ENCODE peak calls at places on chromosomes 11 and 22, in ten cellular contexts. One of them, this sample, is unnamed.
A peak's percentile ranks its signal among the peaks of the same experiment; 100 is the strongest.

GRCh38 chr22:34972498-34972897 is 93.5 kb upstream of the ISX start:
- DNase-seq in prostate gland: no peak
- DNase-seq in foreskin keratinocyte: no peak
- DNase-seq in fibroblast of mammary gland: no peak
- DNase-seq in type B pancreatic cell: no peak
- DNase-seq in body of pancreas: no peak
- DNase-seq in A549: no peak
- DNase-seq in kidney: no peak
- DNase-seq in transverse colon: no peak
- DNase-seq in esophagus squamous epithelium: no peak
- DNase-seq in this sample: no peak

GRCh38 chr11:110430267-110431211 is 791 bp downstream of the FDX1 start:
- DNase-seq in kidney: no peak
- DNase-seq in esophagus squamous epithelium: no peak
- DNase-seq in prostate gland: peak; percentile 34
- DNase-seq in body of pancreas: peak; percentile 52
- DNase-seq in transverse colon: peak; percentile 61
- DNase-seq in foreskin keratinocyte: no peak
- DNase-seq in type B pancreatic cell: no peak
- DNase-seq in fibroblast of mammary gland: peak; percentile 48
- DNase-seq in A549: no peak
- DNase-seq in this sample: peak; percentile 7

GRCh38 chr22:46373166-46373565 is 37.7 kb downstream of the TRMU start:
- DNase-seq in fibroblast of mammary gland: no peak
- DNase-seq in esophagus squamous epithelium: no peak
- DNase-seq in kidney: no peak
- DNase-seq in body of pancreas: peak; percentile 73
- DNase-seq in A549: no peak
- DNase-seq in type B pancreatic cell: no peak
- DNase-seq in foreskin keratinocyte: no peak
- DNase-seq in transverse colon: peak; percentile 50
- DNase-seq in prostate gland: peak; percentile 81
- DNase-seq in this sample: no peak

GRCh38 chr11:74377689-74378088 is 20.5 kb downstream of the PGM2L1 start:
- DNase-seq in transverse colon: no peak
- DNase-seq in esophagus squamous epithelium: no peak
- DNase-seq in type B pancreatic cell: no peak
- DNase-seq in prostate gland: no peak
- DNase-seq in fibroblast of mammary gland: no peak
- DNase-seq in foreskin keratinocyte: no peak
- DNase-seq in A549: no peak
- DNase-seq in body of pancreas: no peak
- DNase-seq in kidney: no peak
- DNase-seq in this sample: no peak

GRCh38 chr11:125226701-125227100 is 62.1 kb downstream of the PKNOX2 start:
- DNase-seq in A549: no peak
- DNase-seq in kidney: no peak
- DNase-seq in prostate gland: no peak
- DNase-seq in fibroblast of mammary gland: no peak
- DNase-seq in body of pancreas: no peak
- DNase-seq in type B pancreatic cell: no peak
- DNase-seq in esophagus squamous epithelium: no peak
- DNase-seq in transverse colon: no peak
- DNase-seq in foreskin keratinocyte: no peak
- DNase-seq in this sample: no peak

GRCh38 chr11:100639140-100639539 is 47.9 kb upstream of the ARHGAP42 start:
- DNase-seq in type B pancreatic cell: no peak
- DNase-seq in fibroblast of mammary gland: peak; percentile 29
- DNase-seq in transverse colon: no peak
- DNase-seq in A549: no peak
- DNase-seq in prostate gland: peak; percentile 49
- DNase-seq in body of pancreas: no peak
- DNase-seq in foreskin keratinocyte: peak; percentile 19
- DNase-seq in kidney: no peak
- DNase-seq in esophagus squamous epithelium: no peak
- DNase-seq in this sample: peak; percentile 33

GRCh38 chr22:32619614-32620426 is 145.2 kb downstream of the FBXO7 start:
- DNase-seq in type B pancreatic cell: no peak
- DNase-seq in esophagus squamous epithelium: no peak
- DNase-seq in foreskin keratinocyte: no peak
- DNase-seq in fibroblast of mammary gland: peak; percentile 98
- DNase-seq in body of pancreas: peak; percentile 60
- DNase-seq in A549: no peak
- DNase-seq in prostate gland: no peak
- DNase-seq in transverse colon: no peak
- DNase-seq in kidney: no peak
- DNase-seq in this sample: no peak

GRCh38 chr11:12808519-12808918 is 134.3 kb downstream of the TEAD1 start:
- DNase-seq in kidney: no peak
- DNase-seq in prostate gland: no peak
- DNase-seq in A549: no peak
- DNase-seq in transverse colon: no peak
- DNase-seq in esophagus squamous epithelium: no peak
- DNase-seq in type B pancreatic cell: no peak
- DNase-seq in fibroblast of mammary gland: peak; percentile 60
- DNase-seq in foreskin keratinocyte: peak; percentile 49
- DNase-seq in body of pancreas: no peak
- DNase-seq in this sample: no peak

GRCh38 chr11:1857064-1857463 is 4.2 kb downstream of the LSP1 start:
- DNase-seq in prostate gland: no peak
- DNase-seq in fibroblast of mammary gland: no peak
- DNase-seq in body of pancreas: no peak
- DNase-seq in transverse colon: no peak
- DNase-seq in foreskin keratinocyte: no peak
- DNase-seq in A549: no peak
- DNase-seq in type B pancreatic cell: no peak
- DNase-seq in kidney: peak; percentile 59
- DNase-seq in esophagus squamous epithelium: no peak
- DNase-seq in this sample: no peak

GRCh38 chr22:25172153-25172552 is 27.5 kb upstream of the CRYBB3 start:
- DNase-seq in prostate gland: peak; percentile 35
- DNase-seq in kidney: no peak
- DNase-seq in type B pancreatic cell: no peak
- DNase-seq in transverse colon: peak; percentile 52
- DNase-seq in foreskin keratinocyte: no peak
- DNase-seq in body of pancreas: peak; percentile 12
- DNase-seq in fibroblast of mammary gland: no peak
- DNase-seq in esophagus squamous epithelium: no peak
- DNase-seq in A549: peak; percentile 7
- DNase-seq in this sample: no peak

GRCh38 chr22:29833392-29833949 is 4.6 kb downstream of the ASCC2 start:
- DNase-seq in type B pancreatic cell: no peak
- DNase-seq in esophagus squamous epithelium: no peak
- DNase-seq in kidney: no peak
- DNase-seq in body of pancreas: no peak
- DNase-seq in foreskin keratinocyte: no peak
- DNase-seq in fibroblast of mammary gland: no peak
- DNase-seq in prostate gland: no peak
- DNase-seq in transverse colon: no peak
- DNase-seq in A549: no peak
- DNase-seq in this sample: no peak

GRCh38 chr22:29840498-29840897 is 2.4 kb upstream of the ASCC2 start:
- DNase-seq in body of pancreas: no peak
- DNase-seq in esophagus squamous epithelium: no peak
- DNase-seq in prostate gland: no peak
- DNase-seq in foreskin keratinocyte: peak; percentile 25
- DNase-seq in fibroblast of mammary gland: no peak
- DNase-seq in kidney: no peak
- DNase-seq in A549: no peak
- DNase-seq in transverse colon: no peak
- DNase-seq in type B pancreatic cell: no peak
- DNase-seq in this sample: no peak

GRCh38 chr22:29838599-29838956 is 504 bp upstream of the ASCC2 start:
- DNase-seq in esophagus squamous epithelium: no peak
- DNase-seq in kidney: no peak
- DNase-seq in fibroblast of mammary gland: no peak
- DNase-seq in foreskin keratinocyte: no peak
- DNase-seq in type B pancreatic cell: no peak
- DNase-seq in transverse colon: no peak
- DNase-seq in prostate gland: no peak
- DNase-seq in A549: no peak
- DNase-seq in body of pancreas: no peak
- DNase-seq in this sample: no peak

GRCh38 chr22:29842172-29842571 is 4.1 kb upstream of the ASCC2 start:
- DNase-seq in body of pancreas: no peak
- DNase-seq in type B pancreatic cell: no peak
- DNase-seq in foreskin keratinocyte: no peak
- DNase-seq in prostate gland: no peak
- DNase-seq in kidney: no peak
- DNase-seq in A549: no peak
- DNase-seq in fibroblast of mammary gland: no peak
- DNase-seq in transverse colon: no peak
- DNase-seq in esophagus squamous epithelium: no peak
- DNase-seq in this sample: no peak

DNA sequence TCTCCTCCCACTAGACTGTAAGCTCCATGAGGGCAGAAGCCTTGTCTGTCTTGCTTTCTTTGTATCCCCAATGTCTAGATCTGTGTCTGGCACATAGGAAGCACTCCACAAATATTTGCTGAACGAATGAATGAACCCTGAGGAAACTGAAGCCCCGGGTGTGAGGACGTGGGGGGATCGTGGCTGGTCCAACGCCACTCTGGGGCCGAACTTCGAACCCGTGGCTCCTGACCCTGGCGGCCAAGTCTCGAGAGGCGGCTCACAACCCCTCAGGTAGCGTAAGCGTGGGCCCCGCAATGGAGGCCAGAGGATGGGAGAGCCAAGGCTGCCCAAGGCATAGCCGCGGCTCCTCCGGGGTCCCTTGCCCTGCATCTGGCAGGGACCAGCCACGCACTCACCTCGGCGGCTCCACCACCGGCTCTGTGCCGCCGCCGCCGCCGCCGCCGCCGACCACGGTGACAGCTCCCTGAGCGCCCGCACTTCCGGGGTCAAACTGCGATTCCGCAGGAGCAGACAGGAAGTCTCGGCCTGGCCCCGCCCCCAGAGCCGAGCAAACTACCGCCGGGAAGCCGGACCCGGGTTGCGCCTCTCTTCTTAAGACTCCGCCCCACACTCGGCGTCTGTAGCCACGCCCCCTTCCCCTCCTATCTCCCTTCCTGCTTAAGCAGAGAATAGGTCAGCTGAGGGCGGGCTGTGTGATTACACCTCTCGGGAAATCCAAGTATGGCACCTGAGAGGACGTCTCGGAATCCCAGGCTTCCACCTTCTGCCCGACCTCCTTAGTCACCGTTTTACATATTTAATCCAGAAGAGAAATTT is at the start of gene ASCC2:
- DNase-seq in kidney: peak; percentile 100
- DNase-seq in fibroblast of mammary gland: peak; percentile 93
- DNase-seq in esophagus squamous epithelium: peak; percentile 87
- DNase-seq in body of pancreas: peak; percentile 100
- DNase-seq in A549: peak; percentile 91
- DNase-seq in transverse colon: peak; percentile 100
- DNase-seq in prostate gland: peak; percentile 99
- DNase-seq in foreskin keratinocyte: peak; percentile 92
- DNase-seq in type B pancreatic cell: peak; percentile 98
- DNase-seq in this sample: peak; percentile 97
- TF ChIP-seq CTCF in kidney: no peak
- TF ChIP-seq CTCF in fibroblast of mammary gland: no peak
- TF ChIP-seq CTCF in esophagus squamous epithelium: no peak
- TF ChIP-seq CTCF in body of pancreas: peak; percentile 44
- TF ChIP-seq CTCF in A549: no peak
- TF ChIP-seq CTCF in transverse colon: peak; percentile 62
- TF ChIP-seq CTCF in prostate gland: no peak
- TF ChIP-seq CTCF in foreskin keratinocyte: no peak
- TF ChIP-seq CTCF in type B pancreatic cell: peak; percentile 7
- TF ChIP-seq CTCF in this sample: no peak

GRCh38 chr11:78715639-78716311 is 141.1 kb upstream of the NARS2 start:
- DNase-seq in transverse colon: peak; percentile 66
- DNase-seq in kidney: no peak
- DNase-seq in body of pancreas: peak; percentile 51
- DNase-seq in foreskin keratinocyte: peak; percentile 97
- DNase-seq in type B pancreatic cell: no peak
- DNase-seq in A549: peak; percentile 52
- DNase-seq in prostate gland: peak; percentile 39
- DNase-seq in fibroblast of mammary gland: peak; percentile 73
- DNase-seq in esophagus squamous epithelium: no peak
- DNase-seq in this sample: peak; percentile 68
- TF ChIP-seq CTCF in transverse colon: peak; percentile 70
- TF ChIP-seq CTCF in kidney: peak; percentile 48
- TF ChIP-seq CTCF in body of pancreas: peak; percentile 61
- TF ChIP-seq CTCF in foreskin keratinocyte: peak; percentile 98
- TF ChIP-seq CTCF in type B pancreatic cell: peak; percentile 85
- TF ChIP-seq CTCF in A549: peak; percentile 68
- TF ChIP-seq CTCF in prostate gland: peak; percentile 16
- TF ChIP-seq CTCF in fibroblast of mammary gland: peak; percentile 68
- TF ChIP-seq CTCF in esophagus squamous epithelium: no peak
- TF ChIP-seq CTCF in this sample: peak; percentile 78

DNA sequence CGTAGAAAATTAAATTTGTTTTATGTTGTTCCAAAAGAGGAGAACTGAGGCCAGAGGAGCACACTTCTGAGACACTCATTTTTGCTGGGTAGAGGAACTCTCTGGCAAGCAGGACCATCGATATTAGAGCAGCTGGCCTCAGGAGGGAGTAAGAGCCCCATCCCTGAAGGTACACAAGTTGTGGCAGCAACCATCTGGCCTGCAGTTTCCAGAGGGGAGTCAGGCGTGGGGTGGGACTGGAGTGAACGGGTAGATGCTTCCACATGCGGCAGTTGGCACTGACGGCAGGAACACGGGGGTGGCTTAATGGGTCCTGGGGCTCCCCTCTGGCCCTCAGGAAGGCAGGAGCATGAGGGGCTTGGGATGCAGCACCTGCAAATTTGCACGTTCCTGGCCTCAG is 13.2 kb upstream of the SSTR3 start:
- DNase-seq in esophagus squamous epithelium: no peak
- DNase-seq in prostate gland: no peak
- DNase-seq in type B pancreatic cell: no peak
- DNase-seq in body of pancreas: no peak
- DNase-seq in kidney: no peak
- DNase-seq in A549: no peak
- DNase-seq in fibroblast of mammary gland: no peak
- DNase-seq in foreskin keratinocyte: no peak
- DNase-seq in transverse colon: peak; percentile 35
- DNase-seq in this sample: no peak
- TF ChIP-seq CTCF in esophagus squamous epithelium: no peak
- TF ChIP-seq CTCF in prostate gland: no peak
- TF ChIP-seq CTCF in type B pancreatic cell: no peak
- TF ChIP-seq CTCF in body of pancreas: no peak
- TF ChIP-seq CTCF in kidney: no peak
- TF ChIP-seq CTCF in A549: no peak
- TF ChIP-seq CTCF in fibroblast of mammary gland: peak; percentile 10
- TF ChIP-seq CTCF in foreskin keratinocyte: peak; percentile 51
- TF ChIP-seq CTCF in transverse colon: no peak
- TF ChIP-seq CTCF in this sample: no peak

GRCh38 chr22:36175892-36176291 is 15.3 kb upstream of the APOL3 start:
- DNase-seq in esophagus squamous epithelium: no peak
- DNase-seq in A549: peak; percentile 13
- DNase-seq in foreskin keratinocyte: no peak
- DNase-seq in transverse colon: no peak
- DNase-seq in fibroblast of mammary gland: no peak
- DNase-seq in kidney: no peak
- DNase-seq in prostate gland: no peak
- DNase-seq in type B pancreatic cell: no peak
- DNase-seq in body of pancreas: no peak
- DNase-seq in this sample: no peak
- TF ChIP-seq CTCF in esophagus squamous epithelium: no peak
- TF ChIP-seq CTCF in A549: no peak
- TF ChIP-seq CTCF in foreskin keratinocyte: peak; percentile 32
- TF ChIP-seq CTCF in transverse colon: no peak
- TF ChIP-seq CTCF in fibroblast of mammary gland: no peak
- TF ChIP-seq CTCF in kidney: no peak
- TF ChIP-seq CTCF in prostate gland: no peak
- TF ChIP-seq CTCF in type B pancreatic cell: peak; percentile 48
- TF ChIP-seq CTCF in body of pancreas: no peak
- TF ChIP-seq CTCF in this sample: peak; percentile 29

GRCh38 chr11:119696378-119697157 is 32.4 kb downstream of the NECTIN1 start:
- DNase-seq in transverse colon: peak; percentile 44
- DNase-seq in body of pancreas: no peak
- DNase-seq in esophagus squamous epithelium: no peak
- DNase-seq in kidney: no peak
- DNase-seq in foreskin keratinocyte: peak; percentile 98
- DNase-seq in prostate gland: peak; percentile 95
- DNase-seq in fibroblast of mammary gland: no peak
- DNase-seq in type B pancreatic cell: no peak
- DNase-seq in A549: no peak
- DNase-seq in this sample: no peak
- TF ChIP-seq CTCF in transverse colon: no peak
- TF ChIP-seq CTCF in body of pancreas: no peak
- TF ChIP-seq CTCF in esophagus squamous epithelium: no peak
- TF ChIP-seq CTCF in kidney: no peak
- TF ChIP-seq CTCF in foreskin keratinocyte: no peak
- TF ChIP-seq CTCF in prostate gland: no peak
- TF ChIP-seq CTCF in fibroblast of mammary gland: no peak
- TF ChIP-seq CTCF in type B pancreatic cell: no peak
- TF ChIP-seq CTCF in A549: no peak
- TF ChIP-seq CTCF in this sample: no peak

This sample was measured in neural crest cell.